ENCODE peak calls at places on chromosomes 2 and 18, in six cellular contexts. S is NCI-H226; J is K562; A is COR-L47; C is GM03348; Z is stimulated activated CD8-positive, alpha-beta memory T cell treated with anti-CD3 and anti-CD28 coated beads, Interleukin-12 subunit alpha, Interleukin-12 subunit beta, amount 100 ng/mL, for 1 hour. P is an unnamed sample.

GRCh38 chr2:239811806-239812560 is 213.2 kb downstream of the NDUFA10 start:
- DNase-seq in A (no peak), Z (no peak), S (no peak), J (no peak), C (no peak), P (no peak)

GRCh38 chr18:76376668-76377358 is 118.2 kb downstream of the ZNF516 start:
- DNase-seq in J (peak), C (no peak), S (no peak), Z (no peak), A (no peak), P (no peak)

GRCh38 chr2:72694715-72695496 is 130.9 kb downstream of the EXOC6B start:
- DNase-seq in A (no peak), C (peak), J (peak), S (peak), Z (no peak), P (peak)

GRCh38 chr18:58310517-58310916 is 266.5 kb downstream of the NEDD4L start:
- DNase-seq in J (no peak), A (no peak), S (peak), Z (no peak), C (no peak), P (no peak)

GRCh38 chr2:135183822-135184221 is 131.7 kb downstream of the RAB3GAP1 start:
- DNase-seq in J (no peak), A (no peak), C (no peak), Z (no peak), S (no peak), P (no peak)

GRCh38 chr2:228840743-228841114 is 430.4 kb downstream of the PID1 start:
- DNase-seq in J (no peak), S (no peak), C (no peak), Z (no peak), A (no peak), P (no peak)

GRCh38 chr2:40178971-40179370 is 272.9 kb downstream of the SLC8A1 start:
- DNase-seq in S (no peak), C (no peak), Z (no peak), J (no peak), A (no peak), P (no peak)

GRCh38 chr2:57497489-57498096 is 549.0 kb upstream of the VRK2 start:
- DNase-seq in C (peak), S (peak), J (peak), A (peak), Z (no peak), P (peak)

GRCh38 chr2:101729521-101730190 is 32.1 kb downstream of the MAP4K4 start:
- DNase-seq in S (no peak), A (no peak), C (no peak), J (no peak), Z (no peak), P (no peak)

GRCh38 chr2:84048964-84049363 is 410.1 kb downstream of the SUCLG1 start:
- DNase-seq in S (no peak), A (no peak), C (no peak), Z (no peak), J (no peak), P (no peak)

GRCh38 chr2:143802242-143802641 is 673.0 kb downstream of the ARHGAP15 start:
- DNase-seq in J (no peak), Z (no peak), S (no peak), A (no peak), C (no peak), P (no peak)

GRCh38 chr2:38290332-38290731 is 86.7 kb downstream of the ATL2 start:
- DNase-seq in C (no peak), A (no peak), J (no peak), S (peak), Z (no peak), P (no peak)

GRCh38 chr2:1556776-1557466 is 143.7 kb downstream of the TPO start:
- DNase-seq in Z (no peak), A (no peak), C (peak), S (no peak), J (no peak), P (no peak)

GRCh38 chr2:232439758-232440135 is 16.2 kb upstream of the ALPI start:
- DNase-seq in A (no peak), C (no peak), S (no peak), J (no peak), Z (no peak), P (no peak)

GRCh38 chr2:239903803-239904202 is 121.3 kb downstream of the NDUFA10 start:
- DNase-seq in C (no peak), S (no peak), Z (no peak), J (no peak), A (no peak), P (no peak)

GRCh38 chr2:231387904-231388724 is 7.4 kb upstream of the B3GNT7 start:
- DNase-seq in S (no peak), Z (no peak), A (no peak), C (peak), J (no peak), P (peak)

GRCh38 chr2:240638517-240639160 is 13.4 kb downstream of the GPR35 start:
- DNase-seq in C (no peak), A (no peak), Z (no peak), S (no peak), J (no peak), P (no peak)

GRCh38 chr2:26471766-26472706 is 5.9 kb downstream of the OTOF start:
- DNase-seq in S (no peak), Z (no peak), A (no peak), C (no peak), J (peak), P (peak)

GRCh38 chr2:211347328-211347727 is 790.9 kb downstream of the CPS1 start:
- DNase-seq in A (no peak), C (no peak), J (no peak), S (no peak), Z (no peak), P (no peak)

GRCh38 chr2:75709297-75709696 is 1.4 kb downstream of the GCFC2 start:
- DNase-seq in C (no peak), J (no peak), Z (no peak), S (no peak), A (no peak), P (no peak)

GRCh38 chr18:2961828-2962227 is 51.1 kb downstream of the LPIN2 start:
- DNase-seq in C (peak), Z (no peak), A (no peak), S (no peak), J (no peak), P (no peak)

GRCh38 chr2:241095594-241096290 is 6.3 kb downstream of the MTERF4 start:
- DNase-seq in A (no peak), C (no peak), S (no peak), Z (no peak), J (no peak), P (no peak)

GRCh38 chr18:54294274-54294673 is 25.0 kb downstream of the POLI start:
- DNase-seq in Z (no peak), J (no peak), C (no peak), A (no peak), S (no peak), P (no peak)

GRCh38 chr2:17879137-17879912 is 858 bp downstream of the KCNS3 start:
- DNase-seq in C (peak), S (peak), A (peak), J (peak), Z (no peak), P (peak)

GRCh38 chr2:29517421-29517820 is 402.2 kb downstream of the CLIP4 start:
- DNase-seq in S (no peak), J (no peak), Z (no peak), A (no peak), C (no peak), P (no peak)

GRCh38 chr18:61589724-61590065 is 256.5 kb downstream of the CDH20 start:
- DNase-seq in J (no peak), A (no peak), S (peak), C (no peak), Z (no peak), P (no peak)

GRCh38 chr18:79069792-79070151 is 578 bp downstream of the ATP9B start:
- DNase-seq in S (no peak), C (no peak), A (no peak), J (no peak), Z (no peak), P (no peak)

GRCh38 chr2:11406492-11407381 is 59.2 kb downstream of the E2F6 start:
- DNase-seq in Z (no peak), A (no peak), J (peak), S (peak), C (peak), P (peak)

GRCh38 chr2:108825736-108826135 is 39.2 kb downstream of the CCDC138 start:
- DNase-seq in C (no peak), Z (no peak), J (no peak), A (no peak), S (no peak), P (no peak)

GRCh38 chr2:133747965-133748700 is 179.9 kb upstream of the NCKAP5 start:
- DNase-seq in J (no peak), C (no peak), Z (no peak), S (peak), A (no peak), P (no peak)

GRCh38 chr18:3458952-3459853 is 9.2 kb downstream of the TGIF1 start:
- DNase-seq in S (peak), J (no peak), Z (no peak), A (no peak), C (no peak), P (no peak)